ENCODE peak calls at places on chromosome 17, in four cellular contexts. E is WTC11, Z is HepG2, J is HCT116. O is an unnamed sample.

GRCh38 chr17:63961355-63962207 is 11.1 kb downstream of the SCN4A start:
- DNase-seq in J (peak; percentile 92), Z (peak; percentile 68), E (peak; percentile 100), O (peak; percentile 98)

GRCh38 chr17:77425791-77426641 is 285.2 kb downstream of the SEC14L1 start:
- DNase-seq in Z (no peak), J (no peak), E (no peak), O (no peak)

GRCh38 chr17:56172517-56172982 is 19.3 kb downstream of the ANKFN1 start:
- DNase-seq in Z (no peak), J (no peak), E (no peak), O (no peak)

GRCh38 chr17:19753661-19754463 is 5.8 kb upstream of the ALDH3A1 start:
- DNase-seq in E (no peak), J (peak; percentile 54), Z (no peak), O (no peak)

GRCh38 chr17:29622337-29623282 is at the start of gene CORO6:
- DNase-seq in J (no peak), E (peak; percentile 86), Z (no peak), O (peak; percentile 86)

GRCh38 chr17:41434313-41434895 is 6.4 kb downstream of the KRT38 start:
- DNase-seq in J (no peak), E (no peak), Z (no peak), O (no peak)

GRCh38 chr17:46982577-46982976 is 3.5 kb upstream of the RPRML start:
- DNase-seq in E (no peak), J (no peak), Z (peak; percentile 29), O (no peak)

GRCh38 chr17:79812969-79813825 is 16.3 kb upstream of the CBX8 start:
- DNase-seq in Z (no peak), E (no peak), J (no peak), O (peak; percentile 63)

GRCh38 chr17:29619251-29619650 is 3.5 kb downstream of the CORO6 start:
- DNase-seq in J (no peak), Z (no peak), E (no peak), O (no peak)

GRCh38 chr17:55772086-55772485 is 21.2 kb downstream of the PCTP start:
- DNase-seq in E (no peak), Z (no peak), J (no peak), O (no peak)

GRCh38 chr17:79389896-79390295 is 221.0 kb downstream of the RBFOX3 start:
- DNase-seq in J (no peak), Z (no peak), E (no peak), O (no peak)

GRCh38 chr17:58312021-58312630 is 16.5 kb downstream of the TSPOAP1 start:
- DNase-seq in Z (no peak), E (no peak), J (no peak), O (no peak)

GRCh38 chr17:32335647-32336046 is 6.3 kb downstream of the C17orf75 start:
- DNase-seq in E (no peak), J (no peak), Z (no peak), O (no peak)

GRCh38 chr17:47184671-47185070 is 4.4 kb downstream of the CDC27 start:
- DNase-seq in Z (no peak), E (no peak), J (no peak), O (no peak)

GRCh38 chr17:33169580-33170285 is 123.4 kb downstream of the ASIC2 start:
- DNase-seq in J (no peak), Z (no peak), E (no peak), O (no peak)

GRCh38 chr17:80219013-80219776 is 938 bp downstream of the SGSH start:
- DNase-seq in Z (peak; percentile 53), E (no peak), J (peak; percentile 12), O (peak; percentile 59)

GRCh38 chr17:46056800-46057304 is 57.8 kb downstream of the STH start:
- DNase-seq in J (peak; percentile 45), E (no peak), Z (no peak), O (no peak)

GRCh38 chr17:8922451-8922850 is 43.1 kb downstream of the PIK3R5 start:
- DNase-seq in Z (no peak), J (no peak), E (no peak), O (no peak)

GRCh38 chr17:31788956-31789355 is 70.1 kb downstream of the COPRS start:
- DNase-seq in Z (no peak), E (no peak), J (no peak), O (no peak)

GRCh38 chr17:66943484-66943883 is 21.0 kb upstream of the CACNG4 start:
- DNase-seq in E (no peak), Z (no peak), J (no peak), O (no peak)

GRCh38 chr17:81388091-81388611 is 7.1 kb upstream of the BAHCC1 start:
- DNase-seq in J (no peak), E (no peak), Z (no peak), O (no peak)

DNA sequence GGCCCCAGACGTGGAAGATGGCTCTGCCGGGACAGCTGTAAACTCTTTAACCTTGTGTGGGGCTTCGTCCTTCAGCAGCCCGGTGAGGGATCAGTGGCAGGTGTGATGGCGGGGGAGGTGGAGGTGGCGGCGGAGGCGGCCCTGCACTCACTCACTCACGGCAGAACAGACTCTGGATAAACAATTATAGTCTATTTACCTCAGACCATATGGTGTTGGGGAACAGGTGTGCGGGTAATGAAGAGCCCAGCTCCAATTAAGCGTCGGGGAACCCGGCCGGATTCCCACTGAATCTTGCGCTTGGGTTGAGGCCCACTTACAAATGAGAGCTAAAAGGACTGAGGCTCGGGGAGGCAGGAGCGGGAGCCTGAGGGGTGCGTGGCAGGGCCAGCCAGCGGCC is 104.3 kb upstream of the SDK2 start:
- DNase-seq in E (no peak), J (no peak), Z (no peak), O (no peak)
- TF ChIP-seq SP1 in E (no peak), J (no peak), Z (no peak), O (no peak)

DNA sequence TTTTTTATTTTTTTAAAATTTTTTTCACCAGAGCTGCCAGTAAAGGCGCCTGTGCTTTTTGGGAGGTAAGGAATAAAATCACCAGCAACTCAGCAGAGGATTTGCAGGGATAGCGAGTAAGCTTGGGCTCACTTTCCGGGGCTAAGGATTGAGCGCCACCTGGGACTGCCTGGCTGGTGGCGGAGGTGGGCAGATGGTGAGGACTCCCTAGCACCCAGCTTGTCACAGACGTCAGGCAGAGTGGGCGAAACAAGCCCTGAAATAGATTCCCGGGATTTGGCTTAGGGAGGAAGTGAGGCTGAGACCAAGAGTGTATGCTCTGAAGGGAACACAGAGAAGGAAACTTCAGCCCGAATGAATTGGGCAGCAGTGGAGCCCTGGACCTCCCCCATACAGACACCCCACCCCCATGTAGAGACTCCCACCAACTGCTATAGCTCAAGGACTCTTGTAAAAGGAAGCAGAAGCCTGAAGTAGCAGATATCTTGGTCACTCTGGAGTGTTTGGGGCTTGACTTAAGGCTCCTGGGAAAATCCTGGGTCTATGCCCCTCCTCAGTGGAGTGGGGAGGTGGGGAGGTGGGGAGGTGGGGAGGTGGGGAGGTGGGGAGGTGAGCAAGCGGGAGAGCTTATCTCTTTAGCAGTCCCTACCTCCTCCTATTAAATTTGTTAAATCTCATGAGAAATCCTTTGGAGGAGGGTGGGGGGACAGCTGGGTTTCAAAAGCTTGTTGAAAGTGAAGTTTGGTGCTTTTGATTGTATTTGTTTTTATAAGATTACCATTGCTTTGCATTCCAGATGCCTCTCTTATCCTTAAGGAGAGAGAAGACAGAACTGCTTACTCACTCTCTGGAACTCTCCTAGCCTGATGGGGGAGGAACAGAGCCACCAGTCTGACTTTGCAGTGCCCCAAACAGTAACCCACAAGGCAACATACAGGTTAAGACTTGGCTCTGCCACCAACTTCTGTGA is 8.2 kb downstream of the ARL4D start:
- DNase-seq in J (no peak), Z (no peak), E (no peak), O (no peak)
- TF ChIP-seq SP1 in J (no peak), Z (no peak), E (no peak), O (no peak)

GRCh38 chr17:6775871-6776405 is at the start of gene FBXO39:
- DNase-seq in Z (no peak), J (no peak), E (peak; percentile 68), O (no peak)

GRCh38 chr17:6780886-6781285 is 4.9 kb downstream of the FBXO39 start:
- DNase-seq in E (no peak), Z (no peak), J (no peak), O (no peak)

GRCh38 chr17:6782244-6782643 is 6.2 kb downstream of the FBXO39 start:
- DNase-seq in E (no peak), J (no peak), Z (no peak), O (no peak)

GRCh38 chr17:6779411-6779810 is 3.4 kb downstream of the FBXO39 start:
- DNase-seq in Z (no peak), J (no peak), E (no peak), O (no peak)

GRCh38 chr17:6780001-6780400 is 4.0 kb downstream of the FBXO39 start:
- DNase-seq in J (no peak), E (no peak), Z (no peak), O (no peak)
- TF ChIP-seq SP1 in J (no peak), E (no peak), Z (no peak), O (no peak)

GRCh38 chr17:70168979-70169706 is at the start of gene KCNJ2:
- DNase-seq in E (peak; percentile 89), J (no peak), Z (peak; percentile 3), O (peak; percentile 92)

GRCh38 chr17:70166571-70166970 is 2.8 kb upstream of the KCNJ2 start:
- DNase-seq in J (no peak), E (no peak), Z (no peak), O (no peak)

GRCh38 chr17:70169707-70170597 is 620 bp downstream of the KCNJ2 start:
- DNase-seq in Z (no peak), E (no peak), J (no peak), O (no peak)

GRCh38 chr17:70171159-70171558 is 1.8 kb downstream of the KCNJ2 start:
- DNase-seq in Z (no peak), E (no peak), J (no peak), O (no peak)

GRCh38 chr17:70168044-70168978 is 1.0 kb upstream of the KCNJ2 start:
- DNase-seq in E (peak; percentile 65), Z (no peak), J (no peak), O (peak; percentile 69)
- TF ChIP-seq SP1 in E (no peak), Z (no peak), J (no peak), O (no peak)

GRCh38 chr17:12996357-12996756 is 21.5 kb downstream of the ELAC2 start:
- DNase-seq in J (no peak), E (no peak), Z (no peak), O (no peak)
- TF ChIP-seq SP1 in J (no peak), E (no peak), Z (no peak), O (no peak)

DNA sequence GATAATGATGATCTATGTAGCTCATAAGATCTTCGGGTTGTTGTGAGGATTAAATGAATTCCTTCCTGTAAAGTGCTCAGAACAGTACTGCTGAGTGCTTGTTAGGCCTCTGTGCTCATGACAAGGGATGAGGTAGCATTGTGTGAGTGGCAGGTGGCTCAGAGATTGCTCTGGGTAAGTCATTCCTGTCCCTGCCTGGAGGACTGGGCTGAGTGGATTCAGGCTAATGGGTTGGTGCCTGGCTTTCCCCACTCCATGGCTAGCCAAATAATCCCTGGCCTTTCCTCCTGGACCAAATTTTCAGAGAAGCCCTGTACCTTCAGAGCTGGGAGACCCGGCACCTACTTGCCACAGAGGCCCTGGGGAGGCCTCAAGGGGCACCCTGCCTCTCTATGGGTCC is 1.3 kb upstream of the CCDC92B start:
- DNase-seq in E (no peak), Z (no peak), J (no peak), O (no peak)
- TF ChIP-seq SP1 in E (no peak), Z (no peak), J (no peak), O (no peak)

GRCh38 chr17:68133370-68134045 is 98.0 kb downstream of the KPNA2 start:
- DNase-seq in Z (no peak), E (peak; percentile 41), J (no peak), O (no peak)
- TF ChIP-seq SP1 in Z (no peak), E (no peak), J (no peak), O (no peak)

O was measured in HEK293T.